ENCODE peak calls at places on chromosomes 2 and 18, in six cellular contexts. X is A549, B is fibroblast of mammary gland, S is choroid plexus epithelial cell, U is cardiac fibroblast, N is kidney. Q is an unnamed sample.

GRCh38 chr18:48228301-48228715 is 180.9 kb downstream of the ZBTB7C start:
- DNase-seq in X (no peak), N (peak), S (no peak), U (peak), B (peak), Q (no peak)

GRCh38 chr2:224165901-224166319 is 126.8 kb upstream of the SERPINE2 start:
- DNase-seq in X (no peak), S (no peak), N (no peak), U (no peak), B (peak), Q (no peak)

GRCh38 chr2:23454501-23455120 is 69.6 kb downstream of the KLHL29 start:
- DNase-seq in U (no peak), X (no peak), N (no peak), B (no peak), S (no peak), Q (no peak)

GRCh38 chr2:121247534-121247933 is 37.5 kb downstream of the TFCP2L1 start:
- DNase-seq in N (peak), S (no peak), U (no peak), X (no peak), B (no peak), Q (no peak)

GRCh38 chr2:88829607-88830463 is 138.4 kb downstream of the RPIA start:
- DNase-seq in B (no peak), S (no peak), X (no peak), U (no peak), N (no peak), Q (no peak)

GRCh38 chr2:26807788-26808460 is 22.1 kb downstream of the CENPA start:
- DNase-seq in N (no peak), B (peak), U (peak), S (peak), X (no peak), Q (no peak)

GRCh38 chr2:86430368-86430767 is 10.8 kb upstream of the KDM3A start:
- DNase-seq in X (no peak), B (no peak), U (no peak), S (no peak), N (no peak), Q (no peak)

GRCh38 chr2:120620025-120620793 is 115.5 kb upstream of the GLI2 start:
- DNase-seq in X (peak), N (no peak), S (peak), B (peak), U (no peak), Q (no peak)

GRCh38 chr2:36355157-36355889 is at the start of gene CRIM1:
- DNase-seq in B (peak), N (peak), X (peak), U (peak), S (peak), Q (peak)

GRCh38 chr2:105454801-105455485 is 56.1 kb upstream of the FHL2 start:
- DNase-seq in B (peak), S (peak), X (peak), N (peak), U (peak), Q (peak)

GRCh38 chr2:240614391-240614790 is 10.9 kb upstream of the GPR35 start:
- DNase-seq in B (no peak), U (no peak), S (no peak), X (no peak), N (peak), Q (no peak)

GRCh38 chr2:154556146-154556545 is 142.3 kb upstream of the KCNJ3 start:
- DNase-seq in B (no peak), X (no peak), S (no peak), N (no peak), U (no peak), Q (no peak)

GRCh38 chr2:56239437-56239836 is 55.6 kb downstream of the CCDC85A start:
- DNase-seq in X (no peak), B (peak), S (peak), U (no peak), N (no peak), Q (peak)

GRCh38 chr2:132676999-132677398 is 7.0 kb upstream of the LYPD1 start:
- DNase-seq in S (no peak), X (no peak), N (no peak), U (no peak), B (no peak), Q (no peak)
- TF ChIP-seq CTCF in S (no peak), X (peak), N (no peak), U (no peak), B (no peak), Q (peak)

DNA sequence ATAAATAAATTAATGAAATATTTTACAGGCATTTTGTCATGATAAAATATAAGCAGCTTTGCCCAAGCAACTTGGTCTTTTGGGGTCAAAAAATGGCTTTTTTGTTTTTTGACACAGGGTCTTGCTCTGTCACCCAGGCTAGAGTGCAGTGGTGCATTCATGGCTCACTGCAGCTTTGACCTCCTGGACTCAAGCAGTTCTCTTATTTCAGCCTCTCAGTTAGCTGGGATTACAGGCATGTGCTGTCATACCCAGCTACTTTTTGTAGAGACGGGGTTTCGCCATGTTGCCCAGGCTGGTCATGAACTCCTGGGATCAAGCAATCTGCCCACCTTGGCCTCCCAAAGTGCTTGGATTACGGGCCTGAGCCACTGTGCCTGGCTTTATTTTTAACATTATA is 51.0 kb downstream of the ABI2 start:
- DNase-seq in U (no peak), S (peak), B (no peak), X (no peak), N (no peak), Q (no peak)
- H3K4me3 ChIP-seq in U (no peak), S (no peak), B (no peak), X (no peak), N (no peak), Q (no peak)

GRCh38 chr2:41870948-41871522 is 176.8 kb upstream of the PKDCC start:
- DNase-seq in N (no peak), U (peak), S (peak), X (no peak), B (no peak), Q (no peak)
- TF ChIP-seq CTCF in N (no peak), U (peak), S (peak), X (no peak), B (peak), Q (peak)

GRCh38 chr2:174334781-174335604 is at the start of gene SP9:
- DNase-seq in B (peak), U (no peak), S (no peak), X (peak), N (no peak), Q (no peak)
- H3K4me3 ChIP-seq in B (peak), U (no peak), S (no peak), X (peak), N (no peak), Q (no peak)

Q was measured in retinal pigment epithelial cell.